ENCODE peak calls at places on chromosomes 1 and 21, in four cellular contexts. K, T, E and A are unnamed samples.

GRCh38 chr1:68339505-68339904 is 107.2 kb upstream of the WLS start:
- DNase-seq in T (no peak), E (peak; percentile 78), K (no peak), A (no peak)

GRCh38 chr1:40036574-40036973 is 4.0 kb upstream of the CAP1 start:
- DNase-seq in E (peak; percentile 83), K (peak; percentile 91), T (peak; percentile 87), A (no peak)

GRCh38 chr1:231515748-231516147 is 12.7 kb upstream of the TSNAX start:
- DNase-seq in T (no peak), K (no peak), E (no peak), A (no peak)

GRCh38 chr21:15053531-15053930 is 11.3 kb downstream of the NRIP1 start:
- DNase-seq in E (no peak), T (no peak), K (no peak), A (no peak)

GRCh38 chr1:226883630-226884029 is 13.2 kb downstream of the PSEN2 start:
- DNase-seq in T (no peak), E (no peak), K (no peak), A (no peak)

GRCh38 chr1:218748071-218748470 is 402.9 kb downstream of the TGFB2 start:
- DNase-seq in E (no peak), T (no peak), K (no peak), A (no peak)

GRCh38 chr1:213984387-213985180 is 3.2 kb upstream of the PROX1 start:
- DNase-seq in T (no peak), K (no peak), E (no peak), A (no peak)

GRCh38 chr1:65020774-65021173 is 54.4 kb upstream of the JAK1 start:
- DNase-seq in E (peak; percentile 21), T (no peak), K (no peak), A (no peak)

GRCh38 chr1:234758851-234759250 is 148.9 kb upstream of the IRF2BP2 start:
- DNase-seq in E (no peak), T (no peak), K (no peak), A (peak; percentile 83)

GRCh38 chr1:43421976-43422750 is 31.6 kb downstream of the HYI start:
- DNase-seq in E (no peak), K (no peak), T (no peak), A (no peak)

GRCh38 chr1:7878027-7878426 is 25.2 kb upstream of the UTS2 start:
- DNase-seq in T (no peak), E (no peak), K (no peak), A (no peak)

GRCh38 chr1:59124166-59124565 is 172.7 kb upstream of the FGGY start:
- DNase-seq in E (peak; percentile 49), T (no peak), K (peak; percentile 57), A (no peak)

GRCh38 chr1:243848165-243849088 is 1.6 kb downstream of the AKT3 start:
- DNase-seq in T (no peak), E (no peak), K (no peak), A (no peak)

GRCh38 chr1:161304927-161305871 is 4.6 kb downstream of the MPZ start:
- DNase-seq in K (no peak), E (no peak), T (no peak), A (peak; percentile 20)

GRCh38 chr1:41442697-41443251 is 41.7 kb downstream of the EDN2 start:
- DNase-seq in E (peak; percentile 43), K (no peak), T (no peak), A (no peak)

GRCh38 chr1:151222130-151222529 is 23.8 kb downstream of the PIP5K1A start:
- DNase-seq in E (peak; percentile 26), K (no peak), T (no peak), A (no peak)

GRCh38 chr21:31798842-31799691 is 67.1 kb upstream of the SCAF4 start:
- DNase-seq in T (no peak), E (no peak), K (peak; percentile 15), A (no peak)

GRCh38 chr1:37691497-37692077 is 729 bp upstream of the CDCA8 start:
- DNase-seq in K (peak; percentile 31), E (peak; percentile 45), T (peak; percentile 74), A (peak; percentile 49)

GRCh38 chr1:26853156-26853555 is 9.8 kb upstream of the SFN start:
- DNase-seq in T (peak; percentile 93), E (peak; percentile 81), K (peak; percentile 80), A (peak; percentile 82)

GRCh38 chr1:61552630-61553029 is 172.3 kb downstream of the TM2D1 start:
- DNase-seq in T (no peak), E (no peak), K (no peak), A (no peak)

GRCh38 chr1:53580739-53581475 is 121.7 kb downstream of the DMRTB1 start:
- DNase-seq in K (no peak), T (no peak), E (no peak), A (no peak)

GRCh38 chr1:50352428-50352827 is 70.8 kb downstream of the DMRTA2 start:
- DNase-seq in T (no peak), E (peak; percentile 54), K (peak; percentile 6), A (no peak)

GRCh38 chr1:6864166-6864565 is 78.9 kb downstream of the CAMTA1 start:
- DNase-seq in T (no peak), E (no peak), K (no peak), A (no peak)

GRCh38 chr1:205351984-205352713 is 4.6 kb downstream of the KLHDC8A start:
- DNase-seq in K (no peak), E (no peak), T (no peak), A (no peak)

GRCh38 chr1:241677171-241677570 is 25.1 kb downstream of the WDR64 start:
- DNase-seq in E (no peak), K (no peak), T (no peak), A (peak; percentile 43)

GRCh38 chr1:115463347-115463746 is 125.3 kb upstream of the NGF start:
- DNase-seq in E (no peak), T (no peak), K (no peak), A (no peak)

GRCh38 chr1:223460566-223461189 is 67.5 kb downstream of the CCDC185 start:
- DNase-seq in K (no peak), T (no peak), E (no peak), A (no peak)

GRCh38 chr1:167127236-167127635 is 33.4 kb downstream of the STYXL2 start:
- DNase-seq in E (no peak), T (no peak), K (no peak), A (no peak)

GRCh38 chr1:41626616-41627375 is 142.3 kb upstream of the EDN2 start:
- DNase-seq in T (no peak), K (no peak), E (no peak), A (peak; percentile 85)

GRCh38 chr1:155983191-155984023 is 5.1 kb upstream of the ARHGEF2 start:
- DNase-seq in K (peak; percentile 88), T (peak; percentile 86), E (peak; percentile 98), A (no peak)

GRCh38 chr1:151106891-151107290 is 36.3 kb downstream of the GABPB2 start:
- DNase-seq in T (peak; percentile 6), E (peak; percentile 20), K (peak; percentile 62), A (no peak)

GRCh38 chr1:222521299-222522104 is 26.4 kb downstream of the HHIPL2 start:
- DNase-seq in K (peak; percentile 22), T (no peak), E (peak; percentile 73), A (no peak)

GRCh38 chr1:115340879-115341278 is 2.8 kb upstream of the NGF start:
- DNase-seq in K (no peak), E (peak; percentile 32), T (no peak), A (no peak)

GRCh38 chr1:9990944-9991343 is 6.1 kb upstream of the RBP7 start:
- DNase-seq in T (no peak), E (peak; percentile 87), K (no peak), A (no peak)

GRCh38 chr1:234998174-234998741 is 130.4 kb downstream of the TOMM20 start:
- DNase-seq in T (peak; percentile 83), E (peak; percentile 74), K (peak; percentile 57), A (no peak)

GRCh38 chr1:214838351-214838750 is 235.4 kb downstream of the CENPF start:
- DNase-seq in K (peak; percentile 75), E (peak; percentile 48), T (no peak), A (no peak)

DNA sequence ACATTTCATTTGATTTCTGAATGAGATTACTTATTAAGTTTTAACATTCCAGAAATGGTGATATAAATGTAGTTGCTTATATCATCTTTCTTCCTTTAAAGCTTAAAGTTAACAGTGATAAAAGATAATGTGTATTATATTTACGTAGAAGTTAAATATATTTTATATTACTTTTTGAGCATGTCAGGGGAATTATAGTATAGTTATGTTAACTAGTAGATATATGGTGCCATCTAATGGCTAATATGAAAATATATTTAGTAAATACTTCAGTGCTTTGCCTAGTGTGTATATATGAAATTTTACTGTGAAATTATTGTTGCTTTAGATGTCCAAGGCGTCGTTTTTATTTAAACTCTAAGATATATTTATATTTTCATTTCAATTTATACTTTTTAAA is 51.5 kb downstream of the SYT14 start:
- DNase-seq in K (no peak), T (no peak), E (peak; percentile 44), A (no peak)
- TF ChIP-seq CTCF in K (no peak), T (peak; percentile 32), E (peak; percentile 14), A (peak; percentile 22)

GRCh38 chr1:2311184-2312032 is 79.9 kb downstream of the MORN1 start:
- DNase-seq in T (peak; percentile 81), K (peak; percentile 19), E (peak; percentile 58), A (peak; percentile 82)
- TF ChIP-seq CTCF in T (no peak), K (peak; percentile 68), E (peak; percentile 52), A (peak; percentile 49)

GRCh38 chr1:184959626-184960025 is 14.7 kb downstream of the NIBAN1 start:
- DNase-seq in K (no peak), T (no peak), E (no peak), A (no peak)
- TF ChIP-seq CTCF in K (no peak), T (no peak), E (no peak), A (no peak)

GRCh38 chr1:173714441-173714758 is 381 bp upstream of the KLHL20 start:
- DNase-seq in K (no peak), T (no peak), E (no peak), A (no peak)

GRCh38 chr1:173715538-173715844 is 710 bp downstream of the KLHL20 start:
- DNase-seq in K (no peak), T (no peak), E (no peak), A (no peak)

GRCh38 chr1:173717238-173717637 is 2.5 kb downstream of the KLHL20 start:
- DNase-seq in K (no peak), E (no peak), T (no peak), A (no peak)

DNA sequence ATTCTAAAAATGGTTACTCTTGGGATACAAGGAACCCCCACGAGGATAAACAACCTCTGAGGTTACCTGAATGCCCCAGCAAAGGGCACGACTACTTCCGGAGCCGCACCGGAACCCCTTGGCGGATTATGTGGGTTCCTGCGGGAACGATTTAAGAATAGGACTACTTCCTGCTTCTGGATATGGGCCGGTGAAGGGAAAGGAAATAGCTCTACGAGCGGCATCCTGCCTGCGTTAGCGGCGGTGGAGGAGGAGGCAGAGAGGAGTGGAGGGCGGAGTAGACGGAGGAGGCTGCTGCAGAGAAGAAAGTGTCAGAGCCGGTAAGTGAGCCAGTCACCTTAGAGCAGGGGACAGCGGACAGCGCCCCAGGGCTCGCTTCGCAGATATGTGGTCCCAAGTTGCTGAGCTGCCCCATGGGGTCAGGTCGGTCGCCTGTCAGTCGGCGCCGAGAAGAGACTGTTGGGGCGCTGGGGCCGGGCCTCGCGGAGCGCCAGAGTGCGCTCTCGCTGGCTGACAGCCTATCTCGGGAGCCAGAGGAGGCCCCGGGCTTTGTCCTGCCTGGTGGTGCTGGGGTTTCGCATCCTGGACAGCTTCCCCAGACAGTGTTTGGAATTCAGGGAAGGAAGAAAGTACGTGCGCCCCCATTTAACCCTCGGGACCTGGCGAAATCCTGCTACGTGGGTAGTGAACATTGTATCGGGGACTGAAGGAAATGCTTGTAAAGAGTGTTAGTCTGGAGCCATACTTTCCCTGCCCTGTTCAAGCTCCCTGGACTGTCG is at the start of gene KLHL20:
- DNase-seq in E (peak; percentile 94), K (peak; percentile 90), T (peak; percentile 87), A (peak; percentile 90)
- TF ChIP-seq CTCF in E (no peak), K (peak; percentile 14), T (no peak), A (no peak)